ENCODE peak calls at places on chromosomes 6 and 20, in ten cellular contexts. L, H, V, R, Z, P, K, E, T and B are unnamed samples.

GRCh38 chr20:33686984-33687366 is 790 bp upstream of the E2F1 start:
- DNase-seq in H (no peak), E (no peak), P (no peak), T (no peak), K (no peak), R (no peak), V (no peak), Z (no peak), L (no peak), B (no peak)

GRCh38 chr6:138803914-138804313 is 8.0 kb downstream of the ECT2L start:
- DNase-seq in V (no peak), L (no peak), Z (no peak), E (no peak), T (no peak), R (no peak), H (no peak), K (no peak), P (no peak), B (no peak)

GRCh38 chr6:17341891-17342290 is 51.5 kb upstream of the CAP2 start:
- DNase-seq in Z (no peak), H (no peak), T (no peak), K (no peak), L (no peak), V (no peak), R (no peak), P (no peak), E (no peak), B (no peak)

GRCh38 chr20:47747663-47748031 is 37.6 kb downstream of the SULF2 start:
- DNase-seq in R (no peak), T (no peak), V (no peak), L (no peak), E (no peak), H (no peak), Z (no peak), K (no peak), P (no peak), B (no peak)

GRCh38 chr6:132937466-132937906 is 123.1 kb downstream of the RPS12 start:
- DNase-seq in T (peak; percentile 39), L (peak; percentile 33), P (peak; percentile 77), Z (peak; percentile 43), R (peak; percentile 65), V (peak; percentile 56), E (peak; percentile 62), K (peak; percentile 70), H (peak; percentile 44), B (peak; percentile 41)

GRCh38 chr6:91633374-91634184 is 1046.7 kb upstream of the MAP3K7 start:
- DNase-seq in H (no peak), V (no peak), P (peak; percentile 18), T (no peak), L (no peak), R (no peak), E (no peak), K (peak; percentile 66), Z (no peak), B (no peak)

GRCh38 chr6:13141392-13141791 is 186.9 kb downstream of the TBC1D7 start:
- DNase-seq in L (no peak), T (no peak), V (no peak), R (no peak), E (no peak), K (no peak), Z (no peak), H (no peak), P (no peak), B (no peak)

GRCh38 chr20:54197621-54198604 is 10.0 kb upstream of the PFDN4 start:
- DNase-seq in H (peak; percentile 49), Z (no peak), T (peak; percentile 78), V (no peak), L (peak; percentile 60), E (peak; percentile 92), R (no peak), K (peak; percentile 28), P (peak; percentile 43), B (peak; percentile 21)

GRCh38 chr6:11223296-11223695 is 9.2 kb downstream of the NEDD9 start:
- DNase-seq in K (no peak), Z (no peak), P (no peak), R (no peak), H (no peak), L (no peak), E (no peak), V (peak; percentile 66), T (peak; percentile 52), B (no peak)

GRCh38 chr6:11222385-11223277 is 9.8 kb downstream of the NEDD9 start:
- DNase-seq in T (peak; percentile 36), E (no peak), Z (no peak), V (peak; percentile 9), R (no peak), K (no peak), H (no peak), L (no peak), P (no peak), B (no peak)

GRCh38 chr6:11224252-11224965 is 8.1 kb downstream of the NEDD9 start:
- DNase-seq in Z (no peak), H (peak; percentile 74), L (peak; percentile 83), E (no peak), T (no peak), P (no peak), V (peak; percentile 72), R (no peak), K (no peak), B (no peak)

GRCh38 chr6:11225990-11226389 is 6.5 kb downstream of the NEDD9 start:
- DNase-seq in P (no peak), H (no peak), L (no peak), T (no peak), K (no peak), V (no peak), Z (no peak), R (no peak), E (peak; percentile 75), B (no peak)

GRCh38 chr6:11224966-11225463 is 7.5 kb downstream of the NEDD9 start:
- DNase-seq in P (no peak), V (peak; percentile 26), R (no peak), H (no peak), K (no peak), T (no peak), E (no peak), L (no peak), Z (no peak), B (no peak)
- H3K4me2 ChIP-seq in P (no peak overlapping the region), V (peak overlapping the region; percentile 37), R (no peak overlapping the region), H (peak overlapping the region; percentile 48), K (no peak overlapping the region), T (no peak overlapping the region), E (peak overlapping the region; percentile 79), L (peak overlapping the region; percentile 58), Z (peak overlapping the region; percentile 26), B (no peak overlapping the region)

DNA sequence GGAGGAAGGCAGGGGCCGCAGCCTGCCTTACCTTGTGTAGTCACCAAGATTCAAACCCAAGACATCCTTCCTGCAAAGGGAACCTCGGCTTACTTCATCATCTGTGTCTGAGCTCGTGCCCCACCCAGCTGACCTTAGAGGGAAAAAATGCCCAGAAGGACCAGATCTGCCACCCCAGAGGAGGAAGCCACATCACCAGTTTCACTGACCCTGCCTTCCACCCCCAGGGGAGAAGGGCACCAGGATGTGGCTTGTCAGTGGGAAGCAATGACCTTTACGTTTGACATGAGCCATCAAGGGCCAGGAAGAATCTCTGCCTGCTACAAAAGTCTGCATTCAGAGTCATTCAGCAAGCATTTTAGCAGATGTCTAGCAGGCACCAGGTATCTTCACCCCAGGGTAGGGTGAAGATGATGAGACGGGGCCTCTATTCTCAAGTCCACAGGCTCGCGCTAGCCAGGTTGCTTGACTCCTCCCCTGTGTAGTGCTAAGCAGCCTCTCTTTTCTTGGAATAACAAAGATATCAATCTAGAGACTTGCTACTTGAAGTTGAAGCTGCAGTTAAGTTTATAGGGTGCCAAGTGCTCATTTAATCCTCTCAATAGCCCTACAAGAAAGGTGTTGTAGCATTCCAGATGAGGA is 28.1 kb downstream of the HM13 start:
- DNase-seq in L (peak; percentile 34), K (no peak), R (no peak), H (no peak), P (no peak), E (no peak), T (peak; percentile 68), V (no peak), Z (no peak), B (no peak)
- H3K4me2 ChIP-seq in L (no peak overlapping the region), K (no peak overlapping the region), R (no peak overlapping the region), H (no peak overlapping the region), P (no peak overlapping the region), E (no peak overlapping the region), T (no peak overlapping the region), V (no peak overlapping the region), Z (peak overlapping the region; percentile 27), B (no peak overlapping the region)

GRCh38 chr20:4371623-4372246 is 350.0 kb upstream of the PRND start:
- DNase-seq in T (no peak), V (no peak), K (no peak), H (no peak), E (no peak), Z (no peak), P (no peak), L (no peak), R (no peak), B (no peak)

GRCh38 chr20:4370856-4371255 is 350.9 kb upstream of the PRND start:
- DNase-seq in E (no peak), K (no peak), V (no peak), R (no peak), T (no peak), Z (no peak), P (no peak), H (no peak), L (no peak), B (no peak)

GRCh38 chr20:4373454-4373853 is 348.3 kb upstream of the PRND start:
- DNase-seq in E (no peak), T (no peak), L (no peak), K (no peak), V (no peak), P (no peak), R (no peak), Z (no peak), H (no peak), B (no peak)

DNA sequence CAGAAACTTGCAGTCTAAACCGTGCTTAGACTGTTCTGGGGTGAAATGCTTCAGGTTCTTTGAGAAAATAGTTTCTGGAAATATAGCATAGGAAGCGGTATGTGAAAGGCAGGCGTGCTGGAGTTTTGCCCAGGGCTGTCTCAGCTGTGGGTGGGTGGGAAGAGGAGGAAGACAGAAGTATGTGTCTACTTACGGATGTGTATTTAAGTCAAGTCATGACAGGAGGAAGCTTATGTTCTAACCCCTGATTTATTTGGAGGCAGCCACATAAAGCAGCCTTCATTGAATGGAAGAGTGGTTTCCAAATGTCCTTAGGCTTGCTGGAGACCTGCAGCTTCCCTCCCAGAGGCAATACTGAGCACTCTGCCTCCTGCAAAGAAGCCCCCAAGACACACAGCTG is 345.8 kb upstream of the PRND start:
- DNase-seq in R (no peak), K (no peak), L (peak; percentile 72), P (no peak), H (peak; percentile 84), V (no peak), T (peak; percentile 72), E (no peak), Z (no peak), B (no peak)
- H3K4me2 ChIP-seq in R (no peak overlapping the region), K (no peak overlapping the region), L (no peak overlapping the region), P (no peak overlapping the region), H (peak overlapping the region; percentile 33), V (no peak overlapping the region), T (peak overlapping the region; percentile 43), E (no peak overlapping the region), Z (peak overlapping the region; percentile 48), B (no peak overlapping the region)

GRCh38 chr20:62134735-62135231 is 8.4 kb downstream of the PSMA7 start:
- DNase-seq in V (peak; percentile 28), Z (no peak), R (no peak), E (peak; percentile 88), T (no peak), K (no peak), H (peak; percentile 35), L (no peak), P (no peak), B (no peak)

GRCh38 chr20:62132421-62132820 is 10.1 kb downstream of the LSM14B start:
- DNase-seq in P (no peak), T (no peak), R (no peak), Z (no peak), K (no peak), L (no peak), E (no peak), H (no peak), V (no peak), B (no peak)

GRCh38 chr20:62135573-62136266 is 7.5 kb downstream of the PSMA7 start:
- DNase-seq in L (no peak), P (no peak), E (no peak), T (no peak), V (no peak), R (no peak), K (no peak), Z (no peak), H (no peak), B (no peak)

GRCh38 chr20:62133051-62133845 is 9.9 kb downstream of the PSMA7 start:
- DNase-seq in R (no peak), K (no peak), V (no peak), E (no peak), L (peak; percentile 46), H (no peak), P (no peak), T (no peak), Z (no peak), B (no peak)

GRCh38 chr20:62133864-62134263 is 9.3 kb downstream of the PSMA7 start:
- DNase-seq in P (no peak), V (no peak), T (no peak), E (no peak), K (no peak), Z (peak; percentile 56), L (no peak), R (no peak), H (no peak), B (no peak)
- H3K4me2 ChIP-seq in P (no peak overlapping the region), V (no peak overlapping the region), T (no peak overlapping the region), E (no peak overlapping the region), K (no peak overlapping the region), Z (no peak overlapping the region), L (no peak overlapping the region), R (no peak overlapping the region), H (no peak overlapping the region), B (no peak overlapping the region)